ENCODE peak calls at places on chromosomes 11 and 22, in four cellular contexts. Q is progenitor cell of endocrine pancreas, O is foreskin fibroblast, Y is fibroblast of lung. E is an unnamed sample.
A peak's percentile ranks its signal among the peaks of the same experiment; 100 is the strongest.

GRCh38 chr22:25027052-25027525 is 74.6 kb downstream of the KIAA1671 start:
- DNase-seq in O (no peak), Y (no peak), Q (no peak), E (no peak)

GRCh38 chr11:10488121-10488580 is 33.1 kb downstream of the AMPD3 start:
- DNase-seq in O (no peak), Q (no peak), Y (peak; percentile 9), E (no peak)

GRCh38 chr22:38871360-38872171 is 450 bp downstream of the CBX6 start:
- DNase-seq in Y (no peak), O (peak; percentile 54), Q (no peak), E (no peak)

GRCh38 chr11:117822031-117822521 is 2.5 kb downstream of the FXYD2 start:
- DNase-seq in O (peak; percentile 19), Q (no peak), Y (no peak), E (peak; percentile 43)

GRCh38 chr11:69840371-69841169 is 21.4 kb upstream of the FGF3 start:
- DNase-seq in Y (no peak), Q (no peak), O (no peak), E (no peak)

GRCh38 chr11:79232346-79232745 is 208.5 kb downstream of the TENM4 start:
- DNase-seq in Q (no peak), Y (peak; percentile 90), O (peak; percentile 58), E (no peak)

GRCh38 chr11:15370774-15371173 is 256.1 kb downstream of the INSC start:
- DNase-seq in Q (no peak), Y (no peak), O (no peak), E (no peak)

GRCh38 chr22:44455151-44455962 is 42.7 kb downstream of the RTL6 start:
- DNase-seq in O (no peak), Q (no peak), Y (no peak), E (no peak)

GRCh38 chr11:59669611-59670009 is 773 bp upstream of the PATL1 start:
- DNase-seq in O (peak; percentile 76), Q (peak; percentile 18), Y (peak; percentile 59), E (peak; percentile 12)

DNA sequence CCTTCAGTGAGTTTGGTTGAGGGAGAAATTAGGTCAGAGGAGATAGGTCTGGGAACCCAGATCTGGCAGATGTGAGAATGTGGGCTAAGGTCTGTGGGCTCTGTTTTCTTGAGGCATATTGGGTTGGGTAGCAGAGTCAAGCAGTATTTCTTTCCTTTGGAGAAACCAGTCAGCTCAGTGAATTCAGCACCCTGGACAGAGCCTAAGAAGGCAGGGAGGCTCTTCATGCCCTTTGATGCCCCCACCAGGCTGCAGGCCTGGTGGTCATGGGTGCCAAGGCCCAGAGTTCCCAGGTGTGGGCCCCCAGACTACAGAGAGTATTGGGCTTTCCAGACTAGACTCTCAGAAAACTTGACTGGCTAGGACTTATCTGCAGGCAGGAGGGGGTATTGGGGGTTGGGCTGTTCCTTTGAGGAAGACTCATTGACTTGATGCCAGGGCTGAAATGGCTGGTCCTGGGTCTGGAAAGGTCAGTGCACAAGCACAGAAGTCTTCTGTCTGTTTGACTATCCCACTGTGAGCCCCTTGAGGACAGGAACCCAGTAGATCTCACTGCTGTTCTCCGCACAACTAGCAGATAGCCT is 45.3 kb upstream of the NECTIN1 start:
- DNase-seq in Y (peak; percentile 26), Q (peak; percentile 52), O (peak; percentile 47), E (peak; percentile 53)
- TF ChIP-seq CTCF in Y (no peak), Q (no peak), O (no peak), E (no peak)

DNA sequence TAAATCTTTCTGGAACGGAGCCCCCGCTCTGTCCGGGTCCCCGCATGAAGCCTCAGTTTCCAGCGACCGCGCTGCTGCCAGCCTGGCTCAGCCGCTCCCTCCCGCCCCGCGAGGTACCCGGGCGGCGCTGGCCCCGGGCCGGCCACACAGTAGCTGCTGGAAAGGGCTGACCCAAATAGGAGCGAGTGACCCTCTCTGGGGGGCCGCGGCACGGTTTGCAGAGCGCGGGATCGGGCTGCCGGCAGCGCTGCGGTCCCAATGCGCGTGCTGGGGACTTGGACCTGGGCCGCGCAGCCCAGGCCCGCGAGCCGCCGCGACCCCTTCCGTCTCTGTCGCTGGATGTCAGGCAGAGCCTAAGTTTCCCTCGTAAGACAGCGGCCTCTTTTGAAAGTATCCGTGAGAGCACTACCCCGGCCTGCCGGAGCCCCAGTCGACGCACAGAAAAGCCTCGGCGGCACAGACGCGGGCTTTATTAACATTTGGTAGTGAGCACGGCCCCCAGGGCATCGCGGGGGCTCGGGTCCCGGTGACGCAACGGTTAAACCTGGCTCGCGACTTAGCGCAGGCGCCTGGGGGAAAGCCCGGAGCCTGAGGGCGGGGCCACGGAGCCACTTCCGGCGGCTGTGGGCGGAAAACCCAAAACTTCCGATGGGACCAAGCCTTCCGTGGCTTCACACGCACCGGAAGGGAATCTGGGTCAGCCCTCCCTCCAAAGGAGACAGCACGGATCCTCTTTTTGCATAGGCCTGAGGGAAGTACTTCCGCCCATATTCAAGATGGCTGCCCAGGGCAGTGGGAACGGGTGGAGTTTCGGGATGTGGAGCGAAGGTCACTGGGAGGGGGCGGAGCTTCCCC is 14.9 kb downstream of the BAD start:
- DNase-seq in Q (peak; percentile 91), Y (peak; percentile 100), O (peak; percentile 100), E (peak; percentile 96)
- TF ChIP-seq CTCF in Q (peak; percentile 19), Y (no peak), O (no peak), E (no peak)

DNA sequence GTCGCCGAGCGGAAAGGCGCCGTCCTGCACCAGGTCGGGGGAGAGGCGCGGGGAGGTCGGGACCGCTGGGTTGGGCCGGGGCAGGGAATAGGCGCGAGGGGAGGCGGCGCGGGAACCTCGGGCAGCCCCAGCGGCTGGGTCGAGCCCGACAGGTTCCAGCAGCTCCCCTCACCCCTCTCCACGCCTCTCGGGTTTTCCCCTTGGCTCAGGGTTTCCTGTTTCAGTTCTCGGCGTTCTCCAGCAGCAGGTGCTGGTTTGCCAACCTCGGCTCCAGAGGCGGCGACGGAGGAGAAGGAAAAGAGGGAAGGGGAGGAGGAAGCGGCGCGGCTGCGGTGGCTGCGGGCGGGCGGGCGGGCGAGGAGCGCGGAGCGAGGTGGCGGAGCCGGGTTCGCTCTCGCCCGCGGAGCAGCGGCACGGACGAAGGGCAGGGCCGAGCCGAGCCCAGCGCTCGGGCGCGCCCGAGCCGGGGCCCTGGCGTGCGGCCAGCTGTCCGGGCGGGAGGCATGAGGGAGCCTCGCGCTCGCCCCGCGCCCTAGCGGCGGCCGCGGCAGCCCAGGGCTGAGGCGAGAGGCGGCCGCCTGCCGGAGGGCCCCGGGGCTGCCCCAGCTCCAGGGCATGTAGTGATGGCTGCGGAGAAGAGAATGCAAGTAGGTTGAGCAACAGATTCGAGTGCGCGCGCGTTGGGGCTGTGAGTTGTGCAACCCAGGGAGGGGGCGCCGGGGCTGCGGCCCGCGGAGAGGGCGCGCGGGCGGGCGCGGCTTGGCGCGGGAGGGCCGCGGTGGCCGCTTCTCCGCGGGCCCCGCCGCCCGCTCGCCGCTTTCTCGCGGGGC is at the start of gene ZC3H12C:
- DNase-seq in Q (peak; percentile 73), Y (peak; percentile 85), O (peak; percentile 95), E (peak; percentile 67)
- TF ChIP-seq CTCF in Q (peak; percentile 67), Y (peak; percentile 32), O (peak; percentile 8), E (peak; percentile 66)

GRCh38 chr11:34165786-34166557 is 60.5 kb downstream of the NAT10 start:
- DNase-seq in Y (no peak), O (peak; percentile 50), Q (no peak), E (no peak)
- TF ChIP-seq CTCF in Y (no peak), O (no peak), Q (no peak), E (no peak)

GRCh38 chr11:27716850-27717249 is 16.6 kb upstream of the BDNF start:
- DNase-seq in Q (no peak), Y (peak; percentile 62), O (peak; percentile 31), E (no peak)
- TF ChIP-seq CTCF in Q (no peak), Y (peak; percentile 37), O (peak; percentile 54), E (no peak)

GRCh38 chr11:34837246-34837856 is 78.8 kb downstream of the APIP start:
- DNase-seq in O (peak; percentile 65), Q (no peak), Y (no peak), E (no peak)

GRCh38 chr11:34839969-34840368 is 76.2 kb downstream of the APIP start:
- DNase-seq in Q (no peak), O (no peak), Y (no peak), E (no peak)

GRCh38 chr11:34844466-34845112 is 71.6 kb downstream of the APIP start:
- DNase-seq in O (no peak), Y (no peak), Q (no peak), E (no peak)

GRCh38 chr11:34846467-34846866 is 69.7 kb downstream of the APIP start:
- DNase-seq in Q (no peak), O (peak; percentile 37), Y (no peak), E (no peak)

DNA sequence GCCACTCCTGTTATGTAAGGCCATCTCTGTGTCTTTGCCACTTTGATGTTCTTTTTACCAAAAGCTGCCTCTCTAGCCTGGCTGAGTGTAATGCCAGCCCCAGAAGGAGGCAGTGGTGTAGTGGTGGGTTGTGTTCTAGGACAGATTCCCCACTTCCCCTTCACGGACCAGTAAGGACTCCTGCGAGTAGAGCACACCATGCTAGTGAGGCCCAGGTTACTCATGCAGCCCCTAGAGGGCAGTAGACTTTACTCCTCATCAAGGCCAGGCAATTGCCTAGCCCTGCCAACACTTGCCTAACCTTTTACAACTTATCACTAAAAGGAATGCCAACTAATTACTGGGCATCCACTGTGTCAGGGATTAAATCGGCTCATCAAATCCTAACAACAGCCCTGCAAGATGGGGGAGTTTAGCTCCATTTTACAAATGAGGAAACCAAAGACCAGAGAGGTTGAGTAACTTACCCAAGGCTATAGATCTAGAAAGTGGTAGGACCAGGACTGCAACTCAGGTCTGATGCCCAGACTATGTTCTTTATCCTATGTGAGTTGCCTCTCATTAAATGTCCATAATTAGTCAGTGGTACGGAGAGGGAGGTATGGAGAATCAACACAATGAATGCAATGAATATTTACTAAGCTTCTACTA is 75.3 kb downstream of the APIP start:
- DNase-seq in O (no peak), Y (peak; percentile 15), Q (no peak), E (no peak)
- TF ChIP-seq CTCF in O (peak; percentile 38), Y (no peak), Q (peak; percentile 36), E (peak; percentile 51)

DNA sequence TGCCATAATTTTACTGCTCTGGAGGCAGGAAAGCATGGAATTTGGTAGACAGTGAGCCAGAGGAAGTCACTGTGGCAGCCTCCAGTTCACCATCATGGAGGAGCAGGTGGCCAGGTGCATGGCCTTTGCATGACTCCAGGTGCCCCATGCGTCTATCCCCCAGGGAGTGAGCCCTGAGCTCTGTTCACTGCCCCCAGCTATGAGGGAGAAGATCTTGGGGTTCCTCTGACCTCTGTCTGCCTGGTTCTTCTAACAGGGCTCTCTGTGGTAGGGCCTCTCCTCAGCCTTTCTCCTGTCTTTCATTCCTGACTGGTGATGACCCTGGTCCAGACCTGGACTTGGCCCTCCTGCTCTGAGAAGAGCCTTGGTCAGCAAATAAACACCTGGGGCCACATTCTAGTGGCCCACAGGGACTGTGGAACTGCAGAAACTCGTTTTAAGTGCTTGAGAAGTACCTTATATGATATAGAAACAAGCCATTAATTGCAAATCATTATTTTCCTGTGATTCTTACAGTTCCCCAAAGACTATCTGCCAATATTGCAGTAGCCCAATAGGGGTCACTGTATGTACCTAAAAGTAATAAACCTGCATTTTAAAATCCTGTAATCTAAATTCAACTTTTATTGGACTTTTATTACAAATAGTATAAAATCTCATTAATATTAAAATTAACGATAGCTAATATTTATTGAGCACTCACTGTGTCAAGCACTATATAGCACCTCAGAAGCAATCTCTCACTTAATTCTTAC is 120.0 kb upstream of the SYT13 start:
- DNase-seq in O (peak; percentile 39), Y (no peak), Q (no peak), E (no peak)
- TF ChIP-seq CTCF in O (peak; percentile 49), Y (peak; percentile 11), Q (peak; percentile 59), E (peak; percentile 65)

GRCh38 chr11:95248666-95249467 is 17.9 kb upstream of the SESN3 start:
- DNase-seq in Y (no peak), O (no peak), Q (no peak), E (no peak)

GRCh38 chr11:95242990-95243590 is 12.1 kb upstream of the SESN3 start:
- DNase-seq in O (no peak), Y (no peak), Q (no peak), E (no peak)

GRCh38 chr11:95245038-95245437 is 14.0 kb upstream of the SESN3 start:
- DNase-seq in O (peak; percentile 67), Q (no peak), Y (peak; percentile 80), E (no peak)

GRCh38 chr11:95243658-95244057 is 12.7 kb upstream of the SESN3 start:
- DNase-seq in Y (no peak), Q (no peak), O (no peak), E (no peak)

GRCh38 chr11:95247883-95248282 is 16.9 kb upstream of the SESN3 start:
- DNase-seq in Y (no peak), O (no peak), Q (no peak), E (no peak)
- TF ChIP-seq CTCF in Y (no peak), O (no peak), Q (no peak), E (no peak)